ENCODE peak calls at places on chromosome 12, in four cellular contexts. E, K, N and P are unnamed samples.

GRCh38 chr12:1206118-1206734 is 215.2 kb downstream of the ERC1 start:
- DNase-seq in K (no peak), N (no peak), E (no peak), P (no peak)

GRCh38 chr12:27048822-27049752 is 26.7 kb downstream of the MED21 start:
- DNase-seq in K (no peak), N (no peak), E (no peak), P (peak)

GRCh38 chr12:65787056-65787855 is 37.0 kb upstream of the HMGA2 start:
- DNase-seq in E (no peak), N (no peak), K (no peak), P (no peak)

GRCh38 chr12:54215990-54216579 is 27.3 kb upstream of the SMUG1 start:
- DNase-seq in E (peak), K (no peak), N (peak), P (no peak)

GRCh38 chr12:54175130-54175963 is 13.4 kb downstream of the SMUG1 start:
- DNase-seq in K (no peak), N (no peak), E (no peak), P (peak)

GRCh38 chr12:31756977-31757420 is 28.2 kb upstream of the AMN1 start:
- DNase-seq in E (no peak), N (no peak), K (peak), P (no peak)

GRCh38 chr12:78146365-78146772 is 315.7 kb downstream of the NAV3 start:
- DNase-seq in N (no peak), E (no peak), K (peak), P (peak)

GRCh38 chr12:47889040-47889439 is 15.8 kb downstream of the VDR start:
- DNase-seq in K (no peak), E (no peak), N (no peak), P (no peak)

GRCh38 chr12:10363922-10364838 is 25.7 kb downstream of the KLRK1 start:
- DNase-seq in E (no peak), N (peak), K (no peak), P (no peak)

GRCh38 chr12:34016361-34016760 is 5.9 kb upstream of the ALG10 start:
- DNase-seq in K (no peak), N (no peak), E (no peak), P (no peak)

GRCh38 chr12:68100241-68100640 is 59.3 kb downstream of the IFNG start:
- DNase-seq in E (no peak), N (no peak), K (no peak), P (no peak)

GRCh38 chr12:47361389-47362031 is 281.8 kb upstream of the AMIGO2 start:
- DNase-seq in K (no peak), E (no peak), N (no peak), P (no peak)

GRCh38 chr12:90622431-90622830 is 332.5 kb downstream of the CCER1 start:
- DNase-seq in N (no peak), E (no peak), K (no peak), P (no peak)

GRCh38 chr12:128798543-128799341 is 25.0 kb downstream of the SLC15A4 start:
- DNase-seq in K (no peak), N (no peak), E (peak), P (no peak)

GRCh38 chr12:2282321-2282720 is 229.5 kb downstream of the CACNA1C start:
- DNase-seq in K (no peak), E (peak), N (no peak), P (no peak)

GRCh38 chr12:63985945-63986344 is 141.4 kb downstream of the SRGAP1 start:
- DNase-seq in E (no peak), K (no peak), N (no peak), P (no peak)

GRCh38 chr12:41188058-41188840 is at the start of gene PDZRN4:
- DNase-seq in N (peak), K (no peak), E (peak), P (no peak)

GRCh38 chr12:132376464-132376830 is 47.1 kb upstream of the GALNT9 start:
- DNase-seq in N (no peak), K (no peak), E (no peak), P (no peak)

GRCh38 chr12:67697981-67698380 is 49.4 kb downstream of the DYRK2 start:
- DNase-seq in K (no peak), E (no peak), N (no peak), P (no peak)

GRCh38 chr12:118544569-118544968 is 168.2 kb downstream of the SUDS3 start:
- DNase-seq in K (peak), E (no peak), N (no peak), P (no peak)

GRCh38 chr12:110957652-110958051 is 37.3 kb upstream of the MYL2 start:
- DNase-seq in K (no peak), E (no peak), N (no peak), P (no peak)

GRCh38 chr12:112422531-112422930 is 3.8 kb downstream of the PTPN11 start:
- DNase-seq in K (no peak), E (no peak), N (no peak), P (no peak)

GRCh38 chr12:18747960-18748359 is 10.0 kb downstream of the CAPZA3 start:
- DNase-seq in N (no peak), E (no peak), K (no peak), P (no peak)

GRCh38 chr12:105292705-105293104 is 37.8 kb upstream of the C12orf75 start:
- DNase-seq in K (no peak), N (no peak), E (no peak), P (no peak)

GRCh38 chr12:31732926-31733548 is 4.2 kb upstream of the AMN1 start:
- DNase-seq in K (peak), N (no peak), E (no peak), P (no peak)

DNA sequence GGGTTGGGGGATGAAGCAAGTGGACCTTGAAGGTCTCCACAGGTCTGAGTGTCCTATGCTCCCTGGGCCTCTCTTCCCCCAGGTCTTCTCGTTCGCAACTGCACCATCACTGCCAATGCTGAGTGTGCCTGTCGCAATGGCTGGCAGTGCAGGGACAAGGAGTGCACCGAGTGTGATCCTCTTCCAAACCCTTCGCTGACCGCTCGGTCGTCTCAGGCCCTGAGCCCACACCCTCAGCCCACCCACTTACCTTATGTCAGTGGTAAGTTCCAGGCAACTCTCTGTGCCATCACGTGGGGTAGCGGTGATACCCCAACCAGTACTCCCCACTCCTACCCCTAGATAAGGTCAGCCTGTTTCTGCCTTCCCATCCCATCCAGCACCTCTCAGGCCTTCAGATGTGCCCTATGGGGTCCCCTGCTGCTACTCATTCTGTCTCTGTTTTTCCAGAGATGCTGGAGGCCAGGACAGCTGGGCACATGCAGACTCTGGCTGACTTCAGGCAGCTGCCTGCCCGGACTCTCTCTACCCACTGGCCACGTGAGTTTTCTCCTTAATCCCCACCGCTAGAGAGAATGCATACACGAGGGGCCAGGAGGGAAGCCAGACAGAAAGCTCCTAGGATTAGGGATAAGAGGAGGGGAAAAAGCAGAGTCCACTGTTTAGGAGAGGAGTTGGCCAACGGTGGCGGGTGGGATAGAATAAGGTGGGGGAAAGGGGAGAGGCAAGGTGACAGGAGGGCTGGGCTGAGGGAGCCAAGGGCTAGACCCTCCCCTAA is 1.6 kb upstream of the TAPBPL start:
- DNase-seq in K (no peak), N (no peak), E (peak), P (no peak)
- H3K4me3 ChIP-seq in K (no peak), N (peak), E (peak), P (peak)

GRCh38 chr12:104212516-104212915 is 3.1 kb upstream of the TXNRD1 start:
- DNase-seq in K (no peak), E (no peak), N (no peak), P (no peak)
- H3K4me3 ChIP-seq in K (no peak), E (no peak), N (no peak), P (no peak)

DNA sequence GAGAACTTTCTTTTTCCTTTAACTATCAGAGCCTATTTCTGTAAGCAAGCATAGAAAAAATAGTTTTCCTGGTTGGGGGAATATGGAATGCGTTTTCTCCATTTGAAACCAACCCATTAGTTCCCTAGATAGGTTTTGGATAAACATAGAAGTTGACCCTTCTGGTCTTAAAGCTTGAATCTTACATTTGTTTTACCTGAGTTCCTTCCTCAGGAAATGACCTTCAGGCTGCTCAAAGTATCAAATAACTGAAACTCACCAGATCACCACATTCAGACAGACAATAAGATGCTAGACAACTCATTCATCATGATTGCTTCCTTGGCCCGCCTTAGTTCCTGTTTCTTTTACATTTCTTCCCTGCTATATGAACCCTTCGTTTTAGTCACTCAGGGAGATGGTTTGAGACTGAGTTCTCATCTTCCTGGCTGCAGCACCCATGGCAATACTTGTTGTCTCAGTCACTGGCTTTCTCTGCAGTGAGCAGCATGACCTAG is 52.2 kb downstream of the LRP6 start:
- DNase-seq in K (no peak), E (no peak), N (no peak), P (no peak)
- H3K4me3 ChIP-seq in K (no peak), E (no peak), N (no peak), P (no peak)

GRCh38 chr12:32897276-32897615 is 669 bp upstream of the PKP2 start:
- DNase-seq in E (no peak), K (no peak), N (no peak), P (no peak)
- H3K4me3 ChIP-seq in E (peak), K (peak), N (no peak), P (peak)

GRCh38 chr12:55718020-55718419 is 2.2 kb upstream of the RDH5 start:
- DNase-seq in K (no peak), N (peak), E (no peak), P (no peak)
- H3K4me3 ChIP-seq in K (no peak), N (no peak), E (no peak), P (no peak)

GRCh38 chr12:57609091-57609780 is 2.0 kb upstream of the ARHGEF25 start:
- DNase-seq in K (no peak), E (no peak), N (no peak), P (no peak)

GRCh38 chr12:57609781-57610552 is 1.3 kb upstream of the ARHGEF25 start:
- DNase-seq in E (no peak), N (no peak), K (no peak), P (no peak)

GRCh38 chr12:57611116-57611809 is at the start of gene ARHGEF25:
- DNase-seq in E (no peak), K (no peak), N (peak), P (no peak)

GRCh38 chr12:57611810-57612710 is 825 bp downstream of the ARHGEF25 start:
- DNase-seq in N (no peak), K (no peak), E (no peak), P (no peak)

DNA sequence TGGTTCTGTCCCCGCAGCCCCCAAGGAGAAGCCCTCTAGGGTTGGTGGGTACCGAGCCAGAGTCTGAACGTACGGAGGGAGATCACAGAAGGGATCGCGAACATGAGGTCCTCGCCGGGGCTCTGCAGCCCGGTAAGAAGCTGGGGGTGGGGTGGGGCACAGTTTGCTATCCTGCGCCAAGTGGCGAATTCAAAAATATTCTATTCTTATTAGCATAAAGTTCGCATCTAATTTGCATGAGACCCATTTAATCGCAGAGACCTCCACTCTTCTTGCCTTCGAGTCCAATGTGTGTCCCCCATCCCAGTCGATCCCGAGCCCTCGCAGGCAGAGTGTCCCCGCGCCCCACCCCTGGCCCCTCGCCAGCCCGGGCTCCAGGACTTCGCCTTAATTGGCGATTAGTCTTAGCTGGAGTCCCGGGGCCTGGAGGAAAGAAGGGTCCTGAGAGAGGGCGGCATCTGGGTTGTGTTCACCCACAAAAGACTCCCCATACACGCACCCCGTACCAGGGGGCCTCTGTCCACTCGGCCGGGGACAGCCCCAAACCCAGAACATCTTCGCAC is 601 bp upstream of the ARHGEF25 start:
- DNase-seq in N (peak), K (no peak), E (no peak), P (no peak)
- H3K4me3 ChIP-seq in N (peak), K (no peak), E (peak), P (peak)

GRCh38 chr12:108566452-108566851 is 4.1 kb downstream of the ISCU start:
- DNase-seq in K (no peak), N (no peak), E (no peak), P (no peak)
- H3K4me3 ChIP-seq in K (no peak), N (no peak), E (no peak), P (no peak)